ENCODE peak calls at places on chromosomes 16 and 17, in seven cellular contexts. E is ovary, P is adrenal gland, Z is heart left ventricle, Q is uterus, B is endothelial cell of umbilical vein, W is suprapubic skin. F is an unnamed sample.

GRCh38 chr17:80743181-80743771 is 198.6 kb downstream of the RPTOR start:
- DNase-seq in Z (no peak), W (no peak), P (no peak), B (no peak), E (no peak), Q (peak; percentile 58), F (no peak)

GRCh38 chr17:50272711-50273653 is 1.3 kb upstream of the TMEM92 start:
- DNase-seq in Q (peak; percentile 65), Z (peak; percentile 56), W (peak; percentile 75), P (peak; percentile 41), E (peak; percentile 86), B (peak; percentile 31), F (peak; percentile 70)

GRCh38 chr16:9946022-9946720 is 236.1 kb downstream of the GRIN2A start:
- DNase-seq in E (no peak), Q (no peak), W (no peak), P (no peak), B (no peak), Z (no peak), F (no peak)

GRCh38 chr16:4327782-4328579 is 12.1 kb downstream of the GLIS2 start:
- DNase-seq in Z (peak; percentile 88), B (peak; percentile 72), P (peak; percentile 90), E (peak; percentile 88), Q (peak; percentile 83), W (peak; percentile 86), F (peak; percentile 53)

GRCh38 chr16:57507414-57508083 is 21.3 kb upstream of the DOK4 start:
- DNase-seq in Z (no peak), B (no peak), Q (no peak), E (no peak), W (no peak), P (no peak), F (no peak)

GRCh38 chr17:75695830-75696271 is 25.4 kb upstream of the ITGB4 start:
- DNase-seq in Z (no peak), Q (no peak), E (no peak), P (no peak), W (peak; percentile 83), B (no peak), F (no peak)

GRCh38 chr17:41144846-41145245 is 4.5 kb upstream of the KRTAP4-6 start:
- DNase-seq in Z (no peak), Q (no peak), E (no peak), P (no peak), W (no peak), B (no peak), F (no peak)

GRCh38 chr17:5785867-5786509 is 201.7 kb upstream of the NLRP1 start:
- DNase-seq in Z (no peak), Q (no peak), B (peak; percentile 48), P (no peak), E (no peak), W (no peak), F (no peak)

GRCh38 chr16:71855937-71856662 is 10.3 kb downstream of the ATXN1L start:
- DNase-seq in P (no peak), W (no peak), E (no peak), B (no peak), Z (no peak), Q (no peak), F (no peak)

GRCh38 chr16:87922250-87922871 is 14.0 kb downstream of the CA5A start:
- DNase-seq in B (no peak), P (peak; percentile 74), E (no peak), Q (no peak), Z (peak; percentile 60), W (no peak), F (no peak)

GRCh38 chr16:15786501-15786900 is 70.3 kb downstream of the MYH11 start:
- DNase-seq in Q (no peak), W (no peak), P (no peak), E (no peak), Z (no peak), B (no peak), F (no peak)

GRCh38 chr16:30980959-30981358 is 4.0 kb upstream of the HSD3B7 start:
- DNase-seq in W (peak; percentile 55), Z (no peak), E (no peak), B (no peak), Q (no peak), P (no peak), F (no peak)

GRCh38 chr16:30984669-30985400 is at the start of gene HSD3B7:
- DNase-seq in P (peak; percentile 94), E (peak; percentile 96), Z (peak; percentile 90), B (peak; percentile 69), W (peak; percentile 95), Q (peak; percentile 90), F (peak; percentile 94)

GRCh38 chr16:30983898-30984610 is 953 bp upstream of the HSD3B7 start:
- DNase-seq in W (peak; percentile 66), E (no peak), Q (no peak), P (no peak), Z (no peak), B (no peak), F (no peak)

GRCh38 chr16:30983289-30983889 is 1.6 kb upstream of the HSD3B7 start:
- DNase-seq in Z (no peak), P (no peak), W (no peak), E (no peak), Q (no peak), B (no peak), F (no peak)

GRCh38 chr16:30982548-30983288 is 2.3 kb upstream of the HSD3B7 start:
- DNase-seq in P (no peak), Z (no peak), B (no peak), Q (no peak), W (peak; percentile 70), E (no peak), F (no peak)
- H3K36me3 ChIP-seq in P (no peaks in the 10 kb centered on the region), Z (peaks cover 24% of the 10 kb centered on the region), B (peaks cover 21% of the 10 kb centered on the region), Q (no peaks in the 10 kb centered on the region), W (peaks cover 57% of the 10 kb centered on the region), E (no peaks in the 10 kb centered on the region), F (no peaks in the 10 kb centered on the region)

GRCh38 chr17:68290268-68290954 is 516 bp downstream of the SLC16A6 start:
- DNase-seq in W (no peak), B (no peak), Q (no peak), P (peak; percentile 35), E (peak; percentile 30), Z (peak; percentile 41), F (peak; percentile 52)

GRCh38 chr17:68292689-68293040 is 1.4 kb downstream of the ARSG start:
- DNase-seq in W (no peak), E (no peak), Q (no peak), B (no peak), Z (no peak), P (no peak), F (no peak)

GRCh38 chr17:68289936-68290267 is 1.0 kb downstream of the SLC16A6 start:
- DNase-seq in P (no peak), E (no peak), Q (no peak), W (no peak), B (no peak), Z (no peak), F (no peak)

GRCh38 chr17:68291836-68292688 is 767 bp downstream of the ARSG start:
- DNase-seq in B (peak; percentile 74), E (peak; percentile 59), Z (peak; percentile 84), Q (peak; percentile 28), W (peak; percentile 84), P (peak; percentile 70), F (peak; percentile 72)

DNA sequence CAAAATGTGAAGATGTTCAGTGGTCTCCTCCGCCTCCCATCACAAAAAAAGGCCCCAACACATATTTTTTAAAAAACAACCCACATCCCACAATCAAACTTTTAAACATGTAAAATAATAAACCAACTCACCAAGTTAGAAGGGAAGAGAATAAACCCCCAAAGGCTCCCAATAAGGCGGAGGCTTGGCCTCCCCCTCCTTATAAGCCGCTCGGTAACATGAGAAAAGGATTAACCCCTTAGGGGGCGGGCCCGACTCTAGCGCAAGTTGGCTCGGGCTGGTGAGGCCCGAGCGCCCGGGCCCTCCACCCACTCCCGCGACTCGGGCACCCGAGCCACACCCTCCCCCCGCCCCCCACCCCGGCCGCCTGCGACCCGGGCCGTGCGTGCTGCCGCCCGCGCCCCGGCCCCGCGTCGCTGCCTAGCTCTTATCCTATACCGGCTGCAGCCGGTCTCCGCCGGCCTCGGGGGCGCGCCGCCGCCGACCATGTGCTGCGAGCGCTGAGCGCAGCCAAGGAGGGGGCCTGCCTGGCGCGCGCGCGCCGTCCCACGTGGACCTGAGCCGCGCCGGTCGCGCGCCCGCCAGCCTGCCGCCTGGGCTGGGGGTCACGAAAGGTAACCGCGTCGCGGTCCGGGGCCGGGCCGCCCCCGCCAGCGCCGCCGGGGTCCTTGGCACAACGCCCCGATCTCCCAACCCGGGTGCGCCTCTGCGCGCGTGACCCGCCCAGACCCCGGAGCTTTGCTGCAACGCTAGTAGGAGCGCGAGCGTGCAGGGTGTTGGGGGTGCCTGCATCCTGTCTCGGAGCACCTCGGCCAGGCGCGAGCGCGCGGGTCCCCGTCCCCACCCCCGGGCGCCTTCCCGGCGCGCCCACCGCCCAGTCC is at the start of the genes ARSG and SLC16A6:
- DNase-seq in W (no peak), Q (no peak), B (peak; percentile 55), Z (peak; percentile 74), P (peak; percentile 44), E (peak; percentile 77), F (peak; percentile 81)
- H3K4me1 ChIP-seq in W (peaks cover 50% of the 10 kb centered on the region), Q (no peaks in the 10 kb centered on the region), B (peaks cover 15% of the 10 kb centered on the region), Z (peaks cover 12% of the 10 kb centered on the region), P (peaks cover 24% of the 10 kb centered on the region), E (peaks cover 5% of the 10 kb centered on the region), F (no peaks in the 10 kb centered on the region)

GRCh38 chr17:16652847-16653366 is 743 bp downstream of the ZNF624 start:
- DNase-seq in Z (no peak), B (no peak), E (no peak), Q (no peak), W (no peak), P (no peak), F (no peak)

GRCh38 chr17:16649585-16649984 is 4.1 kb downstream of the ZNF624 start:
- DNase-seq in Z (no peak), W (no peak), E (no peak), P (no peak), B (no peak), Q (no peak), F (no peak)

GRCh38 chr17:16652252-16652651 is 1.4 kb downstream of the ZNF624 start:
- DNase-seq in E (no peak), Q (no peak), W (no peak), Z (no peak), B (no peak), P (no peak), F (no peak)

GRCh38 chr17:16653367-16654041 is at the start of gene ZNF624:
- DNase-seq in E (peak; percentile 97), Z (peak; percentile 95), W (peak; percentile 96), P (peak; percentile 97), Q (peak; percentile 94), B (peak; percentile 95), F (peak; percentile 96)
- TF ChIP-seq POLR2A in E (peak; percentile 37), Z (peak; percentile 90), W (peak; percentile 50), P (peak; percentile 75), Q (peak; percentile 61), B (no peak), F (peak; percentile 78)

DNA sequence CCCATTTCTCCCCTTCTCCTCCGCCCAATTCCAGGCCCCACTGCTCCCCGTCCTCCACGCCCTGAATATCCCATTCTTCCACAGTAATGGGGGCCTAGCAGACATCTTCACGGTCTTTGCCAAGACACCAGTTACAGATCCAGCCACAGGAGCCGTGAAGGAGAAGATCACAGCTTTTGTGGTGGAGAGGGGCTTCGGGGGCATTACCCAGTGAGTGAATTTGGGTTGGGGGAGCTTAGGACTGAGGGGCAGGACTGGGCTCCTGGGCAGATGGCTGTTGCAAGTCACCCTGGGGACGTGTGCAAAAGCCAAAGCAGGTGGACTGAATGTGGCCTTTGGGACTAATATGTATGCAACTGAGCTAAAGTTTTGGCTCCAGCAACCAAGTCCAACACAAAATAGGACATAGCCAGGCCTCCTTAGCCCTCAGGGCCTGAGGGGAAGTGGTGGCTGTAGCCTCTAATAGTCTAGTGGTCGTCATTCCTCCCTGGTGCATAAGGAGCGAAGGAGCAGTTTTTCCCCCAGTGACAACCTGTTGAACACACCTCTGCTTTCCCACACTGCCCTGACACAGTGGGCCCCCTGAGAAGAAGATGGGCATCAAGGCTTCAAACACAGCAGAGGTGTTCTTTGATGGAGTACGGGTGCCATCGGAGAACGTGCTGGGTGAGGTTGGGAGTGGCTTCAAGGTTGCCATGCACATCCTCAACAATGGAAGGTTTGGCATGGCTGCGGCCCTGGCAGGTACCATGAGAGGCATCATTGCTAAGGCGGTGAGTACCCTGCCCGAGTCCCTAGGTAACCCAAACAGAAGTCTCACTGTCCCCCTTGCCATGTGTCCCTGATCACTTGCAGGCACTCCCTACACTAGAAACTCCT is 2.6 kb downstream of the ACADVL start:
- DNase-seq in Z (no peak), P (peak; percentile 44), B (no peak), Q (peak; percentile 25), W (peak; percentile 58), E (peak; percentile 38), F (no peak)
- H3K36me3 ChIP-seq in Z (peaks cover 20% of the 10 kb centered on the region), P (no peaks in the 10 kb centered on the region), B (peaks cover 33% of the 10 kb centered on the region), Q (no peaks in the 10 kb centered on the region), W (peaks cover 53% of the 10 kb centered on the region), E (no peaks in the 10 kb centered on the region), F (peaks cover 57% of the 10 kb centered on the region)

F was measured in Peyer's patch.